ENCODE peak calls at places on chromosome X, in four cellular contexts. V is HepG2, F is HEK293T, B is K562. N is an unnamed sample.

GRCh38 chrX:72080150-72080549 is 51.6 kb downstream of the RTL5 start:
- DNase-seq in V (no peak), F (no peak), B (no peak), N (no peak)

GRCh38 chrX:125293792-125294780 is 25.6 kb upstream of the TEX13C start:
- DNase-seq in V (no peak), F (no peak), B (no peak), N (no peak)

GRCh38 chrX:120790118-120790517 is 85.5 kb downstream of the CT47B1 start:
- DNase-seq in V (peak; percentile 40), F (peak; percentile 75), B (peak; percentile 38), N (no peak)

GRCh38 chrX:15675490-15675921 is 10.9 kb upstream of the CLTRN start:
- DNase-seq in V (no peak), F (peak; percentile 75), B (peak; percentile 72), N (peak; percentile 76)

GRCh38 chrX:46330981-46331380 is 214.2 kb downstream of the ZNF674 start:
- DNase-seq in V (no peak), F (no peak), B (no peak), N (no peak)

GRCh38 chrX:116862340-116862739 is 399.6 kb upstream of the CT83 start:
- DNase-seq in V (no peak), F (no peak), B (no peak), N (no peak)

GRCh38 chrX:2521927-2522386 is 21.2 kb upstream of the DHRSX start:
- DNase-seq in V (no peak), F (no peak), B (no peak), N (no peak)

GRCh38 chrX:151816914-151817313 is 82.4 kb downstream of the CNGA2 start:
- DNase-seq in V (no peak), F (no peak), B (no peak), N (no peak)

GRCh38 chrX:123338240-123338639 is 154.2 kb downstream of the GRIA3 start:
- DNase-seq in V (no peak), F (no peak), B (no peak), N (no peak)

GRCh38 chrX:40099046-40099968 is 1.5 kb upstream of the BCOR start:
- DNase-seq in V (no peak), F (no peak), B (no peak), N (peak; percentile 64)

GRCh38 chrX:81537723-81538122 is 335.8 kb downstream of the SH3BGRL start:
- DNase-seq in V (no peak), F (no peak), B (no peak), N (no peak)

GRCh38 chrX:137194164-137194563 is 160.4 kb upstream of the GPR101 start:
- DNase-seq in V (peak; percentile 12), F (peak; percentile 70), B (peak; percentile 5), N (peak; percentile 24)

GRCh38 chrX:155068165-155068564 is 2.8 kb downstream of the CMC4 start:
- DNase-seq in V (peak; percentile 46), F (no peak), B (no peak), N (no peak)

GRCh38 chrX:4830880-4831557 is 1117.6 kb upstream of the PRKX start:
- DNase-seq in V (peak; percentile 86), F (no peak), B (no peak), N (no peak)

GRCh38 chrX:5314148-5314547 is 914.5 kb downstream of the NLGN4X start:
- DNase-seq in V (no peak), F (no peak), B (no peak), N (no peak)

GRCh38 chrX:154125356-154126040 is 18.5 kb upstream of the OPN1LW start:
- DNase-seq in V (no peak), F (no peak), B (no peak), N (no peak)

GRCh38 chrX:131907488-131908314 is 115.4 kb upstream of the STK26 start:
- DNase-seq in V (no peak), F (no peak), B (peak; percentile 10), N (peak; percentile 13)

GRCh38 chrX:136268051-136269048 is 17.1 kb upstream of the MAP7D3 start:
- DNase-seq in V (peak; percentile 4), F (peak; percentile 63), B (peak; percentile 51), N (peak; percentile 18)

GRCh38 chrX:124127496-124127895 is 166.0 kb downstream of the STAG2 start:
- DNase-seq in V (no peak), F (no peak), B (no peak), N (peak; percentile 15)

GRCh38 chrX:154021131-154021611 is 1.5 kb upstream of the IRAK1 start:
- DNase-seq in V (no peak), F (no peak), B (no peak), N (no peak)

GRCh38 chrX:119105826-119106225 is 21.8 kb downstream of the KIAA1210 start:
- DNase-seq in V (no peak), F (no peak), B (no peak), N (no peak)

GRCh38 chrX:2316534-2316933 is 184.2 kb downstream of the DHRSX start:
- DNase-seq in V (peak; percentile 10), F (no peak), B (no peak), N (no peak)

GRCh38 chrX:79933938-79934337 is 80.6 kb upstream of the TBX22 start:
- DNase-seq in V (no peak), F (no peak), B (no peak), N (no peak)

GRCh38 chrX:14506866-14507265 is 22.5 kb upstream of the GLRA2 start:
- DNase-seq in V (no peak), F (no peak), B (no peak), N (no peak)

GRCh38 chrX:118347131-118347530 is 1.2 kb downstream of the WDR44 start:
- DNase-seq in V (peak; percentile 2), F (no peak), B (peak; percentile 41), N (no peak)

GRCh38 chrX:153827903-153828302 is 2.4 kb downstream of the PDZD4 start:
- DNase-seq in V (no peak), F (peak; percentile 6), B (no peak), N (no peak)

GRCh38 chrX:71578253-71579135 is at the start of gene GCNA:
- DNase-seq in V (no peak), F (no peak), B (no peak), N (no peak)

GRCh38 chrX:15815779-15816452 is 25.6 kb downstream of the ZRSR2 start:
- DNase-seq in V (peak; percentile 5), F (peak; percentile 46), B (peak; percentile 13), N (peak; percentile 16)

GRCh38 chrX:154010330-154011087 is 9.2 kb downstream of the IRAK1 start:
- DNase-seq in V (peak; percentile 66), F (no peak), B (no peak), N (no peak)

GRCh38 chrX:41391606-41392005 is 55.5 kb upstream of the NYX start:
- DNase-seq in V (no peak), F (no peak), B (no peak), N (no peak)

GRCh38 chrX:120791013-120791643 is 84.5 kb downstream of the CT47B1 start:
- DNase-seq in V (no peak), F (no peak), B (no peak), N (no peak)

GRCh38 chrX:13103111-13103913 is 58.9 kb upstream of the FAM9C start:
- DNase-seq in V (no peak), F (no peak), B (no peak), N (no peak)

GRCh38 chrX:38627683-38628082 is 66.3 kb downstream of the TSPAN7 start:
- DNase-seq in V (peak; percentile 45), F (peak; percentile 58), B (peak; percentile 51), N (peak; percentile 19)

GRCh38 chrX:50067435-50068292 is 133.1 kb downstream of the AKAP4 start:
- DNase-seq in V (peak; percentile 66), F (peak; percentile 48), B (no peak), N (peak; percentile 39)

GRCh38 chrX:11664211-11664888 is 1.4 kb downstream of the ARHGAP6 start:
- DNase-seq in V (no peak), F (no peak), B (no peak), N (peak; percentile 12)

GRCh38 chrX:53223068-53223693 is 1.8 kb downstream of the KDM5C start:
- DNase-seq in V (no peak), F (peak; percentile 31), B (no peak), N (no peak)

GRCh38 chrX:69161786-69162349 is 3.4 kb downstream of the PJA1 start:
- DNase-seq in V (no peak), F (no peak), B (no peak), N (no peak)

GRCh38 chrX:98114026-98114425 is 1230.3 kb downstream of the RPA4 start:
- DNase-seq in V (no peak), F (no peak), B (no peak), N (no peak)

GRCh38 chrX:98111684-98112083 is 1228.0 kb downstream of the RPA4 start:
- DNase-seq in V (no peak), F (no peak), B (no peak), N (no peak)
- TF ChIP-seq ELF4 in V (no peak), F (no peak), B (no peak), N (no peak)

GRCh38 chrX:30593435-30594200 is 16.1 kb upstream of the TASL start:
- DNase-seq in V (peak; percentile 7), F (no peak), B (no peak), N (peak; percentile 14)
- TF ChIP-seq ELF4 in V (no peak), F (no peak), B (no peak), N (no peak)

GRCh38 chrX:101409043-101409442 is 1.0 kb downstream of the HNRNPH2 start:
- DNase-seq in V (no peak), F (no peak), B (no peak), N (no peak)

GRCh38 chrX:101408530-101408836 is 461 bp downstream of the HNRNPH2 start:
- DNase-seq in V (no peak), F (no peak), B (peak; percentile 18), N (no peak)

GRCh38 chrX:101407748-101408529 is at the start of the genes GLA and HNRNPH2:
- DNase-seq in V (peak; percentile 97), F (peak; percentile 90), B (peak; percentile 88), N (peak; percentile 80)

GRCh38 chrX:101411984-101412383 is 4.0 kb downstream of the HNRNPH2 start:
- DNase-seq in V (no peak), F (no peak), B (no peak), N (no peak)

DNA sequence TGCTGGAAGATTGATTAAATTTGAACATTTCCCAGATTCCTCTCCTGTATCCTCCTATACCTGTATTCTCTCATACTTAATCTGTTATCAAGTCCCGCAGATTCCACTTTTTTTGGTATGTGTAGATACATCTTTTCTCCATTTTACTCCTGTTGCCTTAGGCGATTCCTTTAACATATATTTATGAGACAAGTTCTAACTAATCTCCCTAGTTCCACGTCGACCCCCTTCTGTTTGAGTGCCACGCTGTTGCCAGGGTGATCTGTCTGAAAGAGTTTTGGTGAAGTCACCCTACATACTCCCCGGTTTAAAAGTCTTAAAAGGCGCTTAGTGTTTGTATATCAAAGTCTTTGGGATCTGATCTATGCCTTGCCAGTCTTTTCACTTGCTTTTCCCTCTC is 2.4 kb downstream of the HNRNPH2 start:
- DNase-seq in V (no peak), F (no peak), B (no peak), N (no peak)
- TF ChIP-seq ELF4 in V (no peak), F (no peak), B (no peak), N (no peak)

GRCh38 chrX:21885568-21885967 is 29.8 kb downstream of the YY2 start:
- DNase-seq in V (no peak), F (no peak), B (no peak), N (no peak)
- TF ChIP-seq ELF4 in V (no peak), F (no peak), B (no peak), N (no peak)

N was measured in WTC11.